ENCODE peak calls at places on chromosomes 7 and 10, in nine cellular contexts. L is prostate gland, Q is stomach, T is HepG2, K is GM23338, J is SK-N-SH, B is transverse colon, X is suprapubic skin, R is Panc1. G is an unnamed sample. For H3K27me3, the result is how much of the 10 kb centered on the place peaks cover.

GRCh38 chr10:118047363-118047719 is 600 bp upstream of the RAB11FIP2 start:
- DNase-seq in L (no peak), Q (no peak), T (no peak), K (no peak), J (no peak), B (no peak), X (no peak), R (no peak), G (no peak)

GRCh38 chr10:3067045-3067858 is at the start of gene PFKP:
- DNase-seq in L (peak), Q (no peak), T (no peak), K (peak), J (peak), B (peak), X (no peak), R (no peak), G (peak)

GRCh38 chr10:100743626-100744135 is 1.7 kb upstream of the PAX2 start:
- DNase-seq in L (no peak), Q (peak), T (peak), K (peak), J (peak), B (peak), X (no peak), R (no peak), G (peak)

GRCh38 chr7:123797673-123798526 is 47.1 kb upstream of the HYAL4 start:
- DNase-seq in L (peak), Q (no peak), T (peak), K (peak), J (peak), B (no peak), X (no peak), R (peak), G (peak)

GRCh38 chr10:75379234-75379724 is 22.3 kb downstream of the ZNF503 start:
- DNase-seq in L (peak), Q (no peak), T (no peak), K (no peak), J (no peak), B (no peak), X (no peak), R (no peak), G (no peak)

GRCh38 chr7:48004598-48004997 is 24.3 kb downstream of the SUN3 start:
- DNase-seq in L (no peak), Q (no peak), T (no peak), K (no peak), J (no peak), B (no peak), X (no peak), R (no peak), G (no peak)

GRCh38 chr7:108112683-108113082 is 17.5 kb downstream of the LAMB4 start:
- DNase-seq in L (no peak), Q (no peak), T (no peak), K (no peak), J (no peak), B (no peak), X (no peak), R (no peak), G (no peak)

GRCh38 chr7:32142649-32143048 is 72.4 kb upstream of the PDE1C start:
- DNase-seq in L (no peak), Q (no peak), T (no peak), K (no peak), J (no peak), B (no peak), X (no peak), R (no peak), G (no peak)

GRCh38 chr10:117543245-117543998 is 876 bp downstream of the EMX2 start:
- DNase-seq in L (no peak), Q (no peak), T (no peak), K (peak), J (peak), B (no peak), X (peak), R (no peak), G (no peak)

GRCh38 chr7:40263752-40264390 is 129.1 kb downstream of the SUGCT start:
- DNase-seq in L (no peak), Q (no peak), T (peak), K (no peak), J (no peak), B (no peak), X (no peak), R (no peak), G (no peak)

GRCh38 chr7:75971961-75972763 is 22.2 kb downstream of the TMEM120A start:
- DNase-seq in L (no peak), Q (no peak), T (no peak), K (peak), J (peak), B (no peak), X (peak), R (no peak), G (peak)

GRCh38 chr10:3935141-3935540 is 150.1 kb upstream of the KLF6 start:
- DNase-seq in L (peak), Q (no peak), T (no peak), K (no peak), J (no peak), B (no peak), X (no peak), R (no peak), G (no peak)

GRCh38 chr7:157022681-157023588 is 12.5 kb upstream of the MNX1 start:
- DNase-seq in L (no peak), Q (peak), T (no peak), K (peak), J (peak), B (peak), X (peak), R (no peak), G (no peak)

GRCh38 chr7:132295198-132295597 is 281.1 kb downstream of the PLXNA4 start:
- DNase-seq in L (no peak), Q (no peak), T (no peak), K (no peak), J (no peak), B (no peak), X (no peak), R (no peak), G (no peak)

GRCh38 chr10:29321656-29322055 is 32.8 kb downstream of the LYZL1 start:
- DNase-seq in L (no peak), Q (no peak), T (no peak), K (no peak), J (no peak), B (no peak), X (no peak), R (no peak), G (no peak)

DNA sequence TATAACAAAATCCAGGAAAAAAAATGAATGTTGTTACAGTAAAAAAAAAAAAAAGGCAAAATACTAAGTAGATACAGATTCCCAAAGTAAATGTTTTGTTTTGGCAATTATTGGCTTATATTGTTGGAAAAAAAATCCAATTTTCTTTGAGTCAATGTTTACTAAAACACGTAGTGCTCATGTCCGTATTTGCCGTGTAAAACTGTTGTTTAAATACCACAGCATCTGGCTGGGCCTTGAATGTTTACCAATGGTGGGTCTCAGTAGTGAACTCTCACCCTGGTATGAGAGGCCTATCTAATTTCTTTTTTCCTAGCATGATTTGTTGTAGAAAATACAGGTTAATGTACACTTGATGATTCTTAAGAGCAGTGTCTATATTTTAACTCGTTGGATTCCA is 41.4 kb upstream of the SLC26A5 start:
- DNase-seq in L (peak), Q (no peak), T (peak), K (no peak), J (no peak), B (no peak), X (no peak), R (no peak), G (no peak)
- H3K27me3 ChIP-seq in L (under half), Q (under half), T (under half), K (under half), J (under half), B (under half), X (under half), R (under half), G (under half)

GRCh38 chr7:116512524-116513188 is 12.2 kb upstream of the CAV1 start:
- DNase-seq in L (no peak), Q (no peak), T (no peak), K (no peak), J (no peak), B (no peak), X (no peak), R (no peak), G (no peak)
- TF ChIP-seq POLR2AphosphoS5 in L (no peak), Q (no peak), T (no peak), K (no peak), J (peak), B (no peak), X (no peak), R (peak), G (no peak)

DNA sequence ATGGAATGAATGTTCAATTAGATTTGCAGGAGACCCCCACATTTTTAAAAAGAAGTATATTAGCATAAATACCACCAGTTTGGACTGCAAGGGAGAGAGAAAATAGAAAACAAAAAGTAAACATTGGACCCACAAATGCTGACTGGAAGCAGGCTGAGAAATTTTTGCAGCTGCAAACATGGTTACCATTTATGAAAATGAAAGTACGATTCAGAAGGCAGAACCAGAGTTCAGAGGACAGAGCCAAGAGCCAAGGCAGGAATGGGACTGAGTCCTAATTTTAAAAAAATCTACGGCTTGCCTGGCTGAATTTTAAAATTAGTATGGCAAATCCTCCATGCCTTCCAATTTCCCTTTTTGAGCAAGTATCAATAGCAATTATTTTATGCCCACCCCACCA is 74.6 kb upstream of the NPS start:
- DNase-seq in L (no peak), Q (no peak), T (no peak), K (no peak), J (no peak), B (no peak), X (no peak), R (no peak), G (no peak)
- H3K27me3 ChIP-seq in L (under half), Q (under half), T (under half), K (under half), J (under half), B (under half), X (under half), R (under half), G (under half)

GRCh38 chr7:820341-820740 is 11.9 kb upstream of the SUN1 start:
- DNase-seq in L (no peak), Q (no peak), T (no peak), K (no peak), J (no peak), B (no peak), X (no peak), R (no peak), G (no peak)

GRCh38 chr7:818031-818699 is 14.1 kb upstream of the SUN1 start:
- DNase-seq in L (no peak), Q (no peak), T (peak), K (peak), J (no peak), B (no peak), X (no peak), R (no peak), G (no peak)

GRCh38 chr7:816300-816750 is 16.0 kb upstream of the SUN1 start:
- DNase-seq in L (peak), Q (peak), T (peak), K (peak), J (peak), B (peak), X (peak), R (peak), G (peak)

GRCh38 chr7:815284-816216 is 16.7 kb upstream of the SUN1 start:
- DNase-seq in L (peak), Q (no peak), T (no peak), K (peak), J (peak), B (peak), X (no peak), R (no peak), G (no peak)

GRCh38 chr7:816751-817671 is 15.3 kb upstream of the SUN1 start:
- DNase-seq in L (no peak), Q (no peak), T (no peak), K (peak), J (no peak), B (peak), X (no peak), R (no peak), G (no peak)
- TF ChIP-seq POLR2AphosphoS5 in L (no peak), Q (no peak), T (no peak), K (no peak), J (no peak), B (no peak), X (no peak), R (no peak), G (no peak)

GRCh38 chr7:983182-984071 is 446 bp downstream of the CYP2W1 start:
- DNase-seq in L (peak), Q (no peak), T (peak), K (no peak), J (no peak), B (no peak), X (no peak), R (no peak), G (no peak)
- H3K27me3 ChIP-seq in L (under half), Q (half or more), T (under half), K (under half), J (under half), B (under half), X (under half), R (under half), G (under half)

GRCh38 chr7:81209059-81209458 is 290.2 kb upstream of the SEMA3C start:
- DNase-seq in L (no peak), Q (no peak), T (no peak), K (no peak), J (no peak), B (no peak), X (no peak), R (no peak), G (no peak)
- TF ChIP-seq POLR2AphosphoS5 in L (no peak), Q (no peak), T (no peak), K (no peak), J (no peak), B (no peak), X (no peak), R (no peak), G (no peak)

DNA sequence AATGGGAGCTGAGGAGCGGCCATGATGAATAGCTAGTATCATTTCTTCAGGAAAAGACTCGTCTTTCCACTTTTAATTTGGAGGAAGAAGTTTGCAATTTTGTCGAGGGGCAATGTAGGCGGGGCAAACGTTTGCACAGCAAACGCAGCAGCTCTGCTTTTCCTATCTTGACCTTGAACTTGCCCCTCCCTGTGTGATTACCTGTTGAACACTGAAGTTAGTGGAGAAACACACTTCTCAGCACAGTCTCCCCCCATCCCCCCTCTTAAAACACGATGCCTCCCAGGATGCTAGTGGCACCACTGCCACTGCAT is 178 bp upstream of the EPDR1 start:
- DNase-seq in L (no peak), Q (no peak), T (no peak), K (no peak), J (no peak), B (no peak), X (no peak), R (no peak), G (no peak)
- H3K27me3 ChIP-seq in L (under half), Q (half or more), T (under half), K (half or more), J (under half), B (under half), X (under half), R (under half), G (under half)

GRCh38 chr10:63468947-63469346 is 3.2 kb upstream of the JMJD1C start:
- DNase-seq in L (no peak), Q (no peak), T (no peak), K (no peak), J (no peak), B (no peak), X (no peak), R (no peak), G (no peak)
- TF ChIP-seq POLR2AphosphoS5 in L (no peak), Q (no peak), T (no peak), K (no peak), J (no peak), B (no peak), X (no peak), R (no peak), G (no peak)

GRCh38 chr7:111841596-111842209 is 279.4 kb upstream of the IMMP2L start:
- DNase-seq in L (no peak), Q (no peak), T (no peak), K (no peak), J (no peak), B (no peak), X (no peak), R (no peak), G (peak)

GRCh38 chr7:111840528-111840927 is 278.2 kb upstream of the IMMP2L start:
- DNase-seq in L (no peak), Q (no peak), T (no peak), K (no peak), J (no peak), B (no peak), X (no peak), R (no peak), G (no peak)

GRCh38 chr7:111836592-111836991 is 274.3 kb upstream of the IMMP2L start:
- DNase-seq in L (no peak), Q (no peak), T (no peak), K (no peak), J (no peak), B (no peak), X (no peak), R (no peak), G (no peak)

GRCh38 chr7:111842489-111842888 is 280.2 kb upstream of the IMMP2L start:
- DNase-seq in L (no peak), Q (no peak), T (no peak), K (no peak), J (no peak), B (no peak), X (no peak), R (no peak), G (no peak)

DNA sequence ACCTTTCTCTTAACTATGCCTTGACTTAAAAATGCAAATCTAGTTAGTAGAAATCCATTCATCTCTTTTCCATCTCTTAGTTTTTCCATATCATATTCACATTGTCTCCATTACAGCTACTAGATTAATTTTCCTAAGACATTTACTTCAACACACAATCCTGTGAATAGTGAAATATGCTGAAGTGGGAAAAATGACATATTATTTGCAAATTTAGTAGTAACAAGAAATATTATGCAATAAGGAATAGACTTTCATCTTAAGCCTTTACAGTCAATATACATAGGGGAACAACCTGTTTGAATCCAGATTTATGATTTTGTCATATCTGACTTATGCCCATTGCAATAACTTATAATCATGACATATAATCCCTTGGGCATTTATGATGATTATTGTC is 277.0 kb upstream of the IMMP2L start:
- DNase-seq in L (no peak), Q (no peak), T (no peak), K (no peak), J (no peak), B (no peak), X (no peak), R (no peak), G (no peak)
- H3K27me3 ChIP-seq in L (under half), Q (under half), T (under half), K (under half), J (under half), B (under half), X (under half), R (under half), G (under half)

G was measured in HL-60.